ENCODE peak calls at places on chromosomes 5 and 9, in eight cellular contexts. One of them, this sample, is unnamed. For H3K4me1, the result is how much of the 10 kb centered on the place peaks cover.

GRCh38 chr5:5751987-5752386 is 329.5 kb downstream of the ICE1 start:
- DNase-seq in transverse colon: no peak
- DNase-seq in mesendoderm: no peak
- DNase-seq in fibroblast of lung: no peak
- DNase-seq in neural progenitor cell: no peak
- DNase-seq in A549: no peak
- DNase-seq in kidney: no peak
- DNase-seq in GM23248: no peak
- DNase-seq in this sample: no peak

GRCh38 chr5:71904852-71905251 is 185.8 kb downstream of the CARTPT start:
- DNase-seq in transverse colon: no peak
- DNase-seq in mesendoderm: no peak
- DNase-seq in fibroblast of lung: no peak
- DNase-seq in neural progenitor cell: no peak
- DNase-seq in A549: no peak
- DNase-seq in kidney: no peak
- DNase-seq in GM23248: no peak
- DNase-seq in this sample: no peak

GRCh38 chr9:116497081-116497480 is 190.0 kb upstream of the TRIM32 start:
- DNase-seq in transverse colon: no peak
- DNase-seq in mesendoderm: no peak
- DNase-seq in fibroblast of lung: no peak
- DNase-seq in neural progenitor cell: no peak
- DNase-seq in A549: no peak
- DNase-seq in kidney: no peak
- DNase-seq in GM23248: peak
- DNase-seq in this sample: no peak

GRCh38 chr5:125117556-125117955 is 371.1 kb upstream of the ZNF608 start:
- DNase-seq in transverse colon: no peak
- DNase-seq in mesendoderm: no peak
- DNase-seq in fibroblast of lung: peak
- DNase-seq in neural progenitor cell: no peak
- DNase-seq in A549: no peak
- DNase-seq in kidney: no peak
- DNase-seq in GM23248: peak
- DNase-seq in this sample: no peak

GRCh38 chr5:172611913-172612312 is 29.1 kb upstream of the NEURL1B start:
- DNase-seq in transverse colon: no peak
- DNase-seq in mesendoderm: no peak
- DNase-seq in fibroblast of lung: no peak
- DNase-seq in neural progenitor cell: no peak
- DNase-seq in A549: no peak
- DNase-seq in kidney: no peak
- DNase-seq in GM23248: no peak
- DNase-seq in this sample: no peak

GRCh38 chr9:272251-273213 is 57.9 kb downstream of the DOCK8 start:
- DNase-seq in transverse colon: peak
- DNase-seq in mesendoderm: no peak
- DNase-seq in fibroblast of lung: no peak
- DNase-seq in neural progenitor cell: no peak
- DNase-seq in A549: no peak
- DNase-seq in kidney: no peak
- DNase-seq in GM23248: no peak
- DNase-seq in this sample: no peak

GRCh38 chr5:1030801-1031271 is 22.2 kb downstream of the NKD2 start:
- DNase-seq in transverse colon: no peak
- DNase-seq in mesendoderm: no peak
- DNase-seq in fibroblast of lung: no peak
- DNase-seq in neural progenitor cell: no peak
- DNase-seq in A549: no peak
- DNase-seq in kidney: peak
- DNase-seq in GM23248: no peak
- DNase-seq in this sample: no peak

GRCh38 chr5:32298056-32298420 is 14.7 kb downstream of the MTMR12 start:
- DNase-seq in transverse colon: no peak
- DNase-seq in mesendoderm: no peak
- DNase-seq in fibroblast of lung: no peak
- DNase-seq in neural progenitor cell: no peak
- DNase-seq in A549: no peak
- DNase-seq in kidney: no peak
- DNase-seq in GM23248: no peak
- DNase-seq in this sample: no peak

GRCh38 chr5:9362600-9362999 is 183.3 kb downstream of the SEMA5A start:
- DNase-seq in transverse colon: no peak
- DNase-seq in mesendoderm: no peak
- DNase-seq in fibroblast of lung: no peak
- DNase-seq in neural progenitor cell: no peak
- DNase-seq in A549: no peak
- DNase-seq in kidney: no peak
- DNase-seq in GM23248: no peak
- DNase-seq in this sample: no peak

GRCh38 chr9:1273859-1274258 is 223.7 kb downstream of the DMRT2 start:
- DNase-seq in transverse colon: no peak
- DNase-seq in mesendoderm: peak
- DNase-seq in fibroblast of lung: no peak
- DNase-seq in neural progenitor cell: no peak
- DNase-seq in A549: no peak
- DNase-seq in kidney: no peak
- DNase-seq in GM23248: peak
- DNase-seq in this sample: no peak

GRCh38 chr5:16428359-16428758 is 37.2 kb downstream of the ZNF622 start:
- DNase-seq in transverse colon: no peak
- DNase-seq in mesendoderm: peak
- DNase-seq in fibroblast of lung: no peak
- DNase-seq in neural progenitor cell: no peak
- DNase-seq in A549: no peak
- DNase-seq in kidney: no peak
- DNase-seq in GM23248: no peak
- DNase-seq in this sample: no peak

GRCh38 chr9:116103976-116104820 is 49.4 kb upstream of the PAPPA start:
- DNase-seq in transverse colon: no peak
- DNase-seq in mesendoderm: no peak
- DNase-seq in fibroblast of lung: peak
- DNase-seq in neural progenitor cell: no peak
- DNase-seq in A549: no peak
- DNase-seq in kidney: no peak
- DNase-seq in GM23248: peak
- DNase-seq in this sample: no peak

GRCh38 chr5:41527201-41527779 is 16.9 kb upstream of the PLCXD3 start:
- DNase-seq in transverse colon: no peak
- DNase-seq in mesendoderm: peak
- DNase-seq in fibroblast of lung: peak
- DNase-seq in neural progenitor cell: no peak
- DNase-seq in A549: peak
- DNase-seq in kidney: no peak
- DNase-seq in GM23248: peak
- DNase-seq in this sample: no peak

GRCh38 chr5:168624850-168625357 is 45.7 kb upstream of the PANK3 start:
- DNase-seq in transverse colon: no peak
- DNase-seq in mesendoderm: no peak
- DNase-seq in fibroblast of lung: no peak
- DNase-seq in neural progenitor cell: no peak
- DNase-seq in A549: peak
- DNase-seq in kidney: no peak
- DNase-seq in GM23248: no peak
- DNase-seq in this sample: no peak

GRCh38 chr9:1303911-1304310 is 253.8 kb downstream of the DMRT2 start:
- DNase-seq in transverse colon: no peak
- DNase-seq in mesendoderm: no peak
- DNase-seq in fibroblast of lung: no peak
- DNase-seq in neural progenitor cell: no peak
- DNase-seq in A549: no peak
- DNase-seq in kidney: no peak
- DNase-seq in GM23248: peak
- DNase-seq in this sample: no peak

GRCh38 chr9:98887918-98888510 is 55.7 kb upstream of the COL15A1 start:
- DNase-seq in transverse colon: no peak
- DNase-seq in mesendoderm: no peak
- DNase-seq in fibroblast of lung: peak
- DNase-seq in neural progenitor cell: no peak
- DNase-seq in A549: no peak
- DNase-seq in kidney: no peak
- DNase-seq in GM23248: peak
- DNase-seq in this sample: no peak

GRCh38 chr5:1931590-1932138 is 48.9 kb upstream of the IRX4 start:
- DNase-seq in transverse colon: peak
- DNase-seq in mesendoderm: peak
- DNase-seq in fibroblast of lung: no peak
- DNase-seq in neural progenitor cell: peak
- DNase-seq in A549: no peak
- DNase-seq in kidney: peak
- DNase-seq in GM23248: no peak
- DNase-seq in this sample: peak

GRCh38 chr9:92934321-92934720 is 13.0 kb upstream of the FGD3 start:
- DNase-seq in transverse colon: no peak
- DNase-seq in mesendoderm: no peak
- DNase-seq in fibroblast of lung: no peak
- DNase-seq in neural progenitor cell: no peak
- DNase-seq in A549: peak
- DNase-seq in kidney: no peak
- DNase-seq in GM23248: no peak
- DNase-seq in this sample: no peak

GRCh38 chr5:61784337-61784736 is 452.3 kb downstream of the ZSWIM6 start:
- DNase-seq in transverse colon: no peak
- DNase-seq in mesendoderm: no peak
- DNase-seq in fibroblast of lung: peak
- DNase-seq in neural progenitor cell: no peak
- DNase-seq in A549: no peak
- DNase-seq in kidney: no peak
- DNase-seq in GM23248: peak
- DNase-seq in this sample: no peak

GRCh38 chr5:119289413-119289812 is 66.4 kb upstream of the TNFAIP8 start:
- DNase-seq in transverse colon: no peak
- DNase-seq in mesendoderm: no peak
- DNase-seq in fibroblast of lung: no peak
- DNase-seq in neural progenitor cell: no peak
- DNase-seq in A549: no peak
- DNase-seq in kidney: no peak
- DNase-seq in GM23248: no peak
- DNase-seq in this sample: no peak

GRCh38 chr5:119286516-119287488 is 69.0 kb upstream of the TNFAIP8 start:
- DNase-seq in transverse colon: no peak
- DNase-seq in mesendoderm: no peak
- DNase-seq in fibroblast of lung: no peak
- DNase-seq in neural progenitor cell: no peak
- DNase-seq in A549: peak
- DNase-seq in kidney: no peak
- DNase-seq in GM23248: no peak
- DNase-seq in this sample: no peak

GRCh38 chr5:119285070-119285916 is 70.5 kb upstream of the TNFAIP8 start:
- DNase-seq in transverse colon: no peak
- DNase-seq in mesendoderm: no peak
- DNase-seq in fibroblast of lung: peak
- DNase-seq in neural progenitor cell: no peak
- DNase-seq in A549: no peak
- DNase-seq in kidney: no peak
- DNase-seq in GM23248: peak
- DNase-seq in this sample: no peak

GRCh38 chr5:119288364-119289047 is 67.3 kb upstream of the TNFAIP8 start:
- DNase-seq in transverse colon: no peak
- DNase-seq in mesendoderm: no peak
- DNase-seq in fibroblast of lung: peak
- DNase-seq in neural progenitor cell: no peak
- DNase-seq in A549: no peak
- DNase-seq in kidney: no peak
- DNase-seq in GM23248: peak
- DNase-seq in this sample: no peak

GRCh38 chr5:119287547-119288073 is 68.2 kb upstream of the TNFAIP8 start:
- DNase-seq in transverse colon: no peak
- DNase-seq in mesendoderm: peak
- DNase-seq in fibroblast of lung: peak
- DNase-seq in neural progenitor cell: no peak
- DNase-seq in A549: peak
- DNase-seq in kidney: no peak
- DNase-seq in GM23248: peak
- DNase-seq in this sample: no peak
- H3K4me3 ChIP-seq in transverse colon: no peak
- H3K4me3 ChIP-seq in mesendoderm: no peak
- H3K4me3 ChIP-seq in fibroblast of lung: peak
- H3K4me3 ChIP-seq in neural progenitor cell: no peak
- H3K4me3 ChIP-seq in A549: peak
- H3K4me3 ChIP-seq in kidney: no peak
- H3K4me3 ChIP-seq in GM23248: no peak
- H3K4me3 ChIP-seq in this sample: no peak

DNA sequence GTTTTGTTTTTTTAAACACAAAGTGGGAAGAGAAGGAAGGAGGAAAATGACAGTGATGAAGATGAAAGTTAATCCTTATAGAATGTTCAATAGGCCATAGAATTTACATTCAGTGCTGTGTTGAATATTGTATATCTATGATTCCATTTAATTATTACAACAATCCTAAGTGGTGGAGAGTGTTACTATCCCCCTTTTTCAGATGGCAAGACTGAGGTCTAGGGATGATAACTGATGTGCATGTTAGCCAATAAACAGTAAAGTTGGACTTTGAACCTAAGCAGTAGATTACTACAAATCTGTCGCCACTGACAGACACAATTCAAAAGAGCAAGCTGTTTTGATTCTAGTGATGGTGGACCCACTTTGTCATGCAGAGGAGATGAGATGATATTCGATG is 237.9 kb downstream of the ARHGAP26 start:
- DNase-seq in transverse colon: no peak
- DNase-seq in mesendoderm: no peak
- DNase-seq in fibroblast of lung: no peak
- DNase-seq in neural progenitor cell: no peak
- DNase-seq in A549: no peak
- DNase-seq in kidney: no peak
- DNase-seq in GM23248: no peak
- DNase-seq in this sample: no peak
- H3K4me1 ChIP-seq in transverse colon: under half
- H3K4me1 ChIP-seq in mesendoderm: under half
- H3K4me1 ChIP-seq in fibroblast of lung: under half
- H3K4me1 ChIP-seq in neural progenitor cell: under half
- H3K4me1 ChIP-seq in A549: under half
- H3K4me1 ChIP-seq in kidney: under half
- H3K4me1 ChIP-seq in GM23248: under half
- H3K4me1 ChIP-seq in this sample: under half

GRCh38 chr5:178116406-178116885 is 3.1 kb downstream of the N4BP3 start:
- DNase-seq in transverse colon: peak
- DNase-seq in mesendoderm: no peak
- DNase-seq in fibroblast of lung: no peak
- DNase-seq in neural progenitor cell: no peak
- DNase-seq in A549: no peak
- DNase-seq in kidney: peak
- DNase-seq in GM23248: no peak
- DNase-seq in this sample: no peak
- H3K4me3 ChIP-seq in transverse colon: no peak
- H3K4me3 ChIP-seq in mesendoderm: no peak
- H3K4me3 ChIP-seq in fibroblast of lung: no peak
- H3K4me3 ChIP-seq in neural progenitor cell: peak
- H3K4me3 ChIP-seq in A549: no peak
- H3K4me3 ChIP-seq in kidney: no peak
- H3K4me3 ChIP-seq in GM23248: no peak
- H3K4me3 ChIP-seq in this sample: no peak

GRCh38 chr5:80688648-80689420 is 34.1 kb upstream of the DHFR start:
- DNase-seq in transverse colon: no peak
- DNase-seq in mesendoderm: no peak
- DNase-seq in fibroblast of lung: no peak
- DNase-seq in neural progenitor cell: no peak
- DNase-seq in A549: no peak
- DNase-seq in kidney: no peak
- DNase-seq in GM23248: peak
- DNase-seq in this sample: no peak

GRCh38 chr5:80689627-80690026 is 34.8 kb upstream of the DHFR start:
- DNase-seq in transverse colon: no peak
- DNase-seq in mesendoderm: no peak
- DNase-seq in fibroblast of lung: no peak
- DNase-seq in neural progenitor cell: no peak
- DNase-seq in A549: no peak
- DNase-seq in kidney: no peak
- DNase-seq in GM23248: no peak
- DNase-seq in this sample: no peak

GRCh38 chr5:80686757-80687156 is 32.0 kb upstream of the DHFR start:
- DNase-seq in transverse colon: no peak
- DNase-seq in mesendoderm: peak
- DNase-seq in fibroblast of lung: peak
- DNase-seq in neural progenitor cell: no peak
- DNase-seq in A549: peak
- DNase-seq in kidney: no peak
- DNase-seq in GM23248: peak
- DNase-seq in this sample: no peak
- H3K4me1 ChIP-seq in transverse colon: under half
- H3K4me1 ChIP-seq in mesendoderm: under half
- H3K4me1 ChIP-seq in fibroblast of lung: under half
- H3K4me1 ChIP-seq in neural progenitor cell: under half
- H3K4me1 ChIP-seq in A549: under half
- H3K4me1 ChIP-seq in kidney: under half
- H3K4me1 ChIP-seq in GM23248: under half
- H3K4me1 ChIP-seq in this sample: under half